ENCODE peak calls at places on chromosome 1, in six cellular contexts. O, U, R, X, V and P are unnamed samples.

GRCh38 chr1:226078336-226078735 is 15.8 kb downstream of the H3-3A start:
- DNase-seq in V (no peak), R (no peak), U (no peak), O (no peak), X (no peak), P (no peak)

GRCh38 chr1:117367769-117368059 is 465 bp downstream of the MAN1A2 start:
- DNase-seq in U (no peak), X (no peak), V (no peak), R (no peak), O (no peak), P (no peak)

GRCh38 chr1:203555046-203555445 is 61.1 kb downstream of the OPTC start:
- DNase-seq in U (peak; percentile 31), O (no peak), X (no peak), V (no peak), R (no peak), P (peak; percentile 38)

GRCh38 chr1:159705911-159706270 is 8.5 kb downstream of the CRP start:
- DNase-seq in O (no peak), V (no peak), R (no peak), U (no peak), X (no peak), P (no peak)

GRCh38 chr1:65069186-65069585 is 78.8 kb upstream of the AK4 start:
- DNase-seq in U (no peak), R (no peak), V (no peak), X (no peak), O (no peak), P (no peak)

GRCh38 chr1:227607336-227607898 is 44.1 kb downstream of the ZNF678 start:
- DNase-seq in V (no peak), U (no peak), R (no peak), O (no peak), X (no peak), P (no peak)

GRCh38 chr1:206965781-206966180 is 4.5 kb downstream of the FCAMR start:
- DNase-seq in V (no peak), O (no peak), R (no peak), X (no peak), U (no peak), P (no peak)

GRCh38 chr1:42240964-42241755 is 76.6 kb upstream of the GUCA2A start:
- DNase-seq in V (no peak), U (no peak), X (no peak), R (no peak), O (no peak), P (peak; percentile 39)

GRCh38 chr1:69139007-69139406 is 428.7 kb upstream of the LRRC7 start:
- DNase-seq in O (no peak), V (no peak), R (no peak), U (no peak), X (no peak), P (no peak)

GRCh38 chr1:112723511-112723839 is 8.3 kb upstream of the PPM1J start:
- DNase-seq in O (no peak), R (no peak), X (no peak), U (no peak), V (no peak), P (no peak)

GRCh38 chr1:145750444-145750843 is 31.1 kb downstream of the CD160 start:
- DNase-seq in U (no peak), V (no peak), R (no peak), O (no peak), X (no peak), P (no peak)

GRCh38 chr1:183628537-183628936 is 7.0 kb downstream of the ARPC5 start:
- DNase-seq in U (no peak), X (no peak), R (no peak), V (no peak), O (no peak), P (no peak)

GRCh38 chr1:1434812-1435093 is 737 bp upstream of the VWA1 start:
- DNase-seq in V (no peak), U (no peak), X (no peak), R (no peak), O (no peak), P (no peak)

GRCh38 chr1:116031299-116031698 is 55.0 kb downstream of the SLC22A15 start:
- DNase-seq in U (no peak), X (no peak), V (no peak), R (no peak), O (no peak), P (no peak)

GRCh38 chr1:1032428-1032827 is 12.5 kb downstream of the AGRN start:
- DNase-seq in O (no peak), U (no peak), V (no peak), X (no peak), R (no peak), P (no peak)

GRCh38 chr1:15448877-15449462 is 7.6 kb upstream of the CELA2A start:
- DNase-seq in O (no peak), R (no peak), U (no peak), V (no peak), X (no peak), P (no peak)

GRCh38 chr1:71184410-71184809 is 103.6 kb upstream of the ZRANB2 start:
- DNase-seq in O (no peak), R (no peak), V (no peak), X (no peak), U (no peak), P (no peak)

GRCh38 chr1:45302505-45303331 is 24.0 kb upstream of the HPDL start:
- DNase-seq in V (no peak), R (no peak), O (peak; percentile 24), U (no peak), X (no peak), P (no peak)

GRCh38 chr1:172203135-172203823 is 217.2 kb upstream of the C1orf105 start:
- DNase-seq in U (peak; percentile 29), X (no peak), V (no peak), O (no peak), R (no peak), P (peak; percentile 42)

GRCh38 chr1:202858306-202858705 is 30.6 kb downstream of the RABIF start:
- DNase-seq in O (no peak), X (peak; percentile 56), R (no peak), U (no peak), V (no peak), P (no peak)

GRCh38 chr1:93616996-93617669 is 64.5 kb downstream of the BCAR3 start:
- DNase-seq in U (no peak), R (no peak), X (peak; percentile 82), V (no peak), O (no peak), P (peak; percentile 84)

GRCh38 chr1:178267646-178268094 is 173.8 kb downstream of the RASAL2 start:
- DNase-seq in R (no peak), X (no peak), V (no peak), O (no peak), U (peak; percentile 15), P (peak; percentile 78)

GRCh38 chr1:185926562-185926961 is 192.4 kb downstream of the HMCN1 start:
- DNase-seq in X (no peak), V (no peak), O (no peak), U (no peak), R (no peak), P (peak; percentile 9)

GRCh38 chr1:108575241-108575850 is 15.4 kb downstream of the EEIG2 start:
- DNase-seq in X (no peak), R (no peak), O (no peak), V (no peak), U (no peak), P (no peak)

GRCh38 chr1:207007352-207008033 is 25.1 kb downstream of the C1orf116 start:
- DNase-seq in V (no peak), R (no peak), U (peak; percentile 41), X (no peak), O (no peak), P (peak; percentile 99)

GRCh38 chr1:15206418-15207030 is 40.5 kb upstream of the FHAD1 start:
- DNase-seq in X (peak; percentile 58), U (peak; percentile 46), R (no peak), V (no peak), O (no peak), P (peak; percentile 65)

GRCh38 chr1:20587639-20588017 is 1.3 kb upstream of the CDA start:
- DNase-seq in R (no peak), O (no peak), X (no peak), U (no peak), V (no peak), P (peak; percentile 76)